ENCODE peak calls at places on chromosome 14, in four cellular contexts. Z, T, O and M are unnamed samples.
A peak's percentile ranks its signal among the peaks of the same experiment; 100 is the strongest.

GRCh38 chr14:54652188-54652889 is 85.4 kb downstream of the SAMD4A start:
- DNase-seq in Z (no peak), T (peak; percentile 91), O (no peak), M (no peak)

GRCh38 chr14:97712471-97712870 is 915.3 kb downstream of the VRK1 start:
- DNase-seq in Z (no peak), T (no peak), O (no peak), M (no peak)

GRCh38 chr14:50318031-50318626 is 6.0 kb downstream of the DMAC2L start:
- DNase-seq in Z (peak; percentile 47), T (peak; percentile 27), O (no peak), M (no peak)

GRCh38 chr14:64465856-64466554 is 706 bp downstream of the AKAP5 start:
- DNase-seq in Z (peak; percentile 52), T (no peak), O (no peak), M (peak; percentile 10)

GRCh38 chr14:46717211-46717610 is 65.6 kb upstream of the RPL10L start:
- DNase-seq in Z (no peak), T (no peak), O (no peak), M (no peak)

GRCh38 chr14:44956866-44957265 is 4.9 kb downstream of the KLHL28 start:
- DNase-seq in Z (no peak), T (no peak), O (no peak), M (no peak)

GRCh38 chr14:22886500-22887259 is 3.7 kb downstream of the REM2 start:
- DNase-seq in Z (peak; percentile 93), T (no peak), O (peak; percentile 45), M (peak; percentile 92)

GRCh38 chr14:44995196-44995595 is 33.2 kb downstream of the TOGARAM1 start:
- DNase-seq in Z (no peak), T (peak; percentile 67), O (no peak), M (no peak)

GRCh38 chr14:49417790-49418189 is 168.4 kb downstream of the RPS29 start:
- DNase-seq in Z (no peak), T (no peak), O (no peak), M (no peak)

GRCh38 chr14:105381446-105382342 is 16.6 kb upstream of the TEX22 start:
- DNase-seq in Z (no peak), T (no peak), O (no peak), M (no peak)

GRCh38 chr14:100408350-100409015 is 85.3 kb downstream of the SLC25A47 start:
- DNase-seq in Z (no peak), T (no peak), O (no peak), M (peak; percentile 81)

GRCh38 chr14:31059152-31059924 is 33.2 kb upstream of the STRN3 start:
- DNase-seq in Z (no peak), T (peak; percentile 70), O (no peak), M (peak; percentile 83)

GRCh38 chr14:23299186-23299521 is 3.5 kb downstream of the PPP1R3E start:
- DNase-seq in Z (no peak), T (no peak), O (no peak), M (no peak)

GRCh38 chr14:104955396-104955770 is 22.8 kb downstream of the AHNAK2 start:
- DNase-seq in Z (no peak), T (no peak), O (no peak), M (no peak)

GRCh38 chr14:97977711-97978261 is 1180.6 kb downstream of the VRK1 start:
- DNase-seq in Z (peak; percentile 60), T (no peak), O (no peak), M (no peak)

GRCh38 chr14:54170301-54170700 is 213.7 kb upstream of the BMP4 start:
- DNase-seq in Z (no peak), T (no peak), O (no peak), M (no peak)

GRCh38 chr14:100532916-100533630 is 54.1 kb downstream of the BEGAIN start:
- DNase-seq in Z (peak; percentile 46), T (no peak), O (no peak), M (no peak)

GRCh38 chr14:58368951-58369350 is 26.8 kb upstream of the TOMM20L start:
- DNase-seq in Z (no peak), T (no peak), O (no peak), M (no peak)

GRCh38 chr14:104981699-104982541 is 3.7 kb upstream of the CLBA1 start:
- DNase-seq in Z (no peak), T (no peak), O (no peak), M (no peak)

GRCh38 chr14:92470215-92470614 is 43.4 kb upstream of the RIN3 start:
- DNase-seq in Z (no peak), T (no peak), O (no peak), M (no peak)

GRCh38 chr14:57962293-57962996 is 96.6 kb upstream of the SLC35F4 start:
- DNase-seq in Z (no peak), T (no peak), O (no peak), M (no peak)

GRCh38 chr14:92645841-92646478 is 102.5 kb downstream of the LGMN start:
- DNase-seq in Z (no peak), T (no peak), O (no peak), M (no peak)

GRCh38 chr14:50941151-50941550 is 3.1 kb downstream of the PYGL start:
- DNase-seq in Z (no peak), T (no peak), O (no peak), M (no peak)

GRCh38 chr14:41303506-41303905 is 303.2 kb upstream of the LRFN5 start:
- DNase-seq in Z (no peak), T (no peak), O (no peak), M (no peak)

GRCh38 chr14:22039938-22040780 is 366.5 kb upstream of the OR4E1 start:
- DNase-seq in Z (no peak), T (peak; percentile 26), O (no peak), M (no peak)

GRCh38 chr14:75884198-75884611 is 97.6 kb downstream of the TGFB3 start:
- DNase-seq in Z (peak; percentile 21), T (no peak), O (no peak), M (no peak)

GRCh38 chr14:29805415-29806123 is 122.1 kb downstream of the PRKD1 start:
- DNase-seq in Z (no peak), T (no peak), O (no peak), M (peak; percentile 7)

GRCh38 chr14:20857630-20858261 is 33.4 kb upstream of the RNASE3 start:
- DNase-seq in Z (peak; percentile 52), T (peak; percentile 50), O (no peak), M (peak; percentile 66)

GRCh38 chr14:28502517-28502916 is 264.1 kb upstream of the FOXG1 start:
- DNase-seq in Z (no peak), T (no peak), O (no peak), M (no peak)

GRCh38 chr14:38252066-38252710 is 3.7 kb downstream of the CLEC14A start:
- DNase-seq in Z (no peak), T (no peak), O (no peak), M (no peak)

GRCh38 chr14:62143235-62143634 is 381.0 kb downstream of the SNAPC1 start:
- DNase-seq in Z (no peak), T (no peak), O (no peak), M (no peak)

GRCh38 chr14:98906123-98906995 is 365.6 kb downstream of the BCL11B start:
- DNase-seq in Z (no peak), T (peak; percentile 3), O (no peak), M (no peak)

GRCh38 chr14:100524933-100525243 is 62.3 kb downstream of the BEGAIN start:
- DNase-seq in Z (no peak), T (no peak), O (no peak), M (peak; percentile 74)

GRCh38 chr14:37195327-37195726 is 2.4 kb upstream of the MIPOL1 start:
- DNase-seq in Z (no peak), T (peak; percentile 72), O (no peak), M (no peak)

GRCh38 chr14:46490150-46490769 is 161.3 kb downstream of the RPL10L start:
- DNase-seq in Z (no peak), T (peak; percentile 2), O (peak; percentile 52), M (no peak)

GRCh38 chr14:100341301-100342031 is 18.3 kb downstream of the SLC25A47 start:
- DNase-seq in Z (peak; percentile 14), T (no peak), O (peak; percentile 44), M (no peak)

GRCh38 chr14:20631023-20631820 is 10.3 kb downstream of the OR6S1 start:
- DNase-seq in Z (no peak), T (peak; percentile 79), O (no peak), M (peak; percentile 42)

GRCh38 chr14:68416156-68416555 is 376.7 kb downstream of the ZFP36L1 start:
- DNase-seq in Z (no peak), T (no peak), O (no peak), M (no peak)
- TF ChIP-seq NFIC in Z (no peak), T (no peak), O (no peak), M (no peak)

DNA sequence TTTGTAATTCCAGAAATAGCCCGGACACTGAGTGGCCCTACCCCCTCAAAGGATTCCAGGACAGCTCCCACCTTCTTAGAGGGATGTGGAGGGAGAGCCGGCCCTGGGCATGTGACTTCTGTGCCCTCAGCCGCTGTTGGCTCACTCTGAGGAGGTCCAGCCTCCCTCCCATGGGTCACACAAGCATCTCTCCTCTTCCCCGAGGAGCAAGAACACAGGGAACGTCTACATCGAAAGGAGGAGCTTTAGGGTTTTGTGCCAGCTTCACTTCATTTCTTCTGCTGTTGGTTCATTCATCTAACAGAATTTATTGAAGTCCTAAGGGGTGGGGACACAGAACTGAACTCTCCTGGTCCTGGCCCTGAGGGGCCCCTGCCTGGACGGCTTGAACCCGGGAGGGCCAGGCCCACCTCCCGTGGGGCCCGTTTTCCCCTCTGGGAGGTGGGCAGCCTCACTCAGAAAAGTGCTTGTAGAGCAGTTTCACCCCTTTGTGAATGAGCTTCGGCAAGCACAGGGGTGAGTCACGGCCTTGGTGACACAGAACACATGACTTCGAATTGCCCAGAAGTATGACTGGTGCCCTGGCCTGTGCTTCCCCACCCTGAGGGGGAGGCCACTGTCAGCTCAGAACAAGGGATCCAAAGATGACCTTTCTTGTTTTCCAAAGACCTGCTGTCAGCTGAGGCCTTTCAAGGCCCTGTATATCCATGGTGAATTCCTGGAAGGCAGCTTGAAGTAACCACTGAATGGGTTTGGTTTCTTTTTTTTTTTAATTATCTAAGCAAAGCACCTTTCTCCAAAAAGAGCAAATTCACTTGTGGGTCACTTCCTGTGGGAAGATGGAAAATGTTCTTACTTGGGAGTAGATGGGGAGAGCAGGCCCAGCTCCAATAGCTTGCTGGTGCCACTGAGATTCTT is 39.2 kb downstream of the NFKBIA start:
- DNase-seq in Z (no peak), T (peak; percentile 98), O (no peak), M (peak; percentile 36)
- TF ChIP-seq NFIC in Z (no peak), T (peak; percentile 53), O (no peak), M (no peak)

GRCh38 chr14:70707138-70708038 is 65.7 kb downstream of the TTC9 start:
- DNase-seq in Z (no peak), T (peak; percentile 93), O (peak; percentile 93), M (no peak)
- TF ChIP-seq NFIC in Z (no peak), T (no peak), O (peak; percentile 77), M (no peak)

GRCh38 chr14:78170203-78170602 is at the start of gene NRXN3:
- DNase-seq in Z (peak; percentile 73), T (no peak), O (no peak), M (no peak)

GRCh38 chr14:78162202-78162601 is 8.0 kb upstream of the NRXN3 start:
- DNase-seq in Z (no peak), T (no peak), O (no peak), M (no peak)

DNA sequence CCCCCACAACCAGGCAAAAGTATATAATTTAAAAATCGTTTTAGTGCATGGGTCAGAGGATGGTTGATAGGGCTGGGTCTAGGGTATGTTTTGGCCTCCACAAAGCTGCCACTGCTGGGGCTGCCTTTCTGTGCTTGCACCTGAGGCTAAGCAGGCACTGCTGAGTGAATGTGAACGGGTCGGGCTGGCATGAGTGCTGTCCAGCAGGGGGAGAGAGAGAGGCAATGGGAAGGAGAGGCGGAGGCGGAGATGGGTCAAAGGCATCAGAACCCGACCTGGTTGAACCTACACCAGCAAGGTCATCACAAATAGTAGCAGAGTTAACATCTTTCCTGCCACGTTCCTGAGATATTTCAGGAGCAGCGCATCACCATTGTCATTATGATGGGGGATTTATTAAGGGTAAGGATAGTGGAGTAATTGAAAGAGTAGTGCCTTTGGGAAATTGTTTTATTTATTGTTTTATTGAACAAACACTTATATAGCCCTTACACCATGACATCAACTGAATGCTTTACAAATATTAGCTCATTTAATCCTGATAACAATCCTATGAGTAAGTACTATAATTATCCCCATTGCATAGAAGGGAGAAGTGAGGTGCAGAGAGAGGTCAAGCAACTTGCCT is 5.8 kb upstream of the NRXN3 start:
- DNase-seq in Z (peak; percentile 61), T (peak; percentile 15), O (no peak), M (peak; percentile 45)
- TF ChIP-seq NFIC in Z (no peak), T (no peak), O (no peak), M (no peak)